ENCODE peak calls at places on chromosomes 11 and 22, in four cellular contexts. One of them, this sample, is unnamed.

GRCh38 chr22:36352775-36353507 is 34.8 kb downstream of the MYH9 start:
- DNase-seq in LHCN-M2: peak; percentile 73
- DNase-seq in AG20443: no peak
- DNase-seq in H9: no peak
- DNase-seq in this sample: peak; percentile 38

GRCh38 chr22:37848587-37849088 is 581 bp upstream of the EIF3L start:
- DNase-seq in LHCN-M2: peak; percentile 31
- DNase-seq in AG20443: no peak
- DNase-seq in H9: no peak
- DNase-seq in this sample: peak; percentile 32

GRCh38 chr11:95011376-95011775 is 13.7 kb upstream of the KDM4E start:
- DNase-seq in LHCN-M2: no peak
- DNase-seq in AG20443: no peak
- DNase-seq in H9: no peak
- DNase-seq in this sample: no peak

GRCh38 chr11:58813693-58814092 is 30.8 kb downstream of the GLYATL2 start:
- DNase-seq in LHCN-M2: no peak
- DNase-seq in AG20443: no peak
- DNase-seq in H9: no peak
- DNase-seq in this sample: peak; percentile 15

GRCh38 chr11:132064987-132065620 is 694.7 kb downstream of the NTM start:
- DNase-seq in LHCN-M2: peak; percentile 100
- DNase-seq in AG20443: peak; percentile 89
- DNase-seq in H9: no peak
- DNase-seq in this sample: no peak

GRCh38 chr11:2247496-2247895 is 22.9 kb downstream of the ASCL2 start:
- DNase-seq in LHCN-M2: no peak
- DNase-seq in AG20443: no peak
- DNase-seq in H9: no peak
- DNase-seq in this sample: no peak

GRCh38 chr11:2928605-2929510 is at the start of gene PHLDA2:
- DNase-seq in LHCN-M2: peak; percentile 36
- DNase-seq in AG20443: peak; percentile 91
- DNase-seq in H9: peak; percentile 67
- DNase-seq in this sample: peak; percentile 64

GRCh38 chr11:117817213-117818035 is 7.1 kb downstream of the FXYD2 start:
- DNase-seq in LHCN-M2: peak; percentile 51
- DNase-seq in AG20443: peak; percentile 84
- DNase-seq in H9: peak; percentile 90
- DNase-seq in this sample: peak; percentile 89

GRCh38 chr11:110295487-110296225 is 758 bp downstream of the RDX start:
- DNase-seq in LHCN-M2: peak; percentile 42
- DNase-seq in AG20443: peak; percentile 75
- DNase-seq in H9: peak; percentile 57
- DNase-seq in this sample: peak; percentile 79

GRCh38 chr22:46575915-46576555 is 38.6 kb upstream of the CELSR1 start:
- DNase-seq in LHCN-M2: no peak
- DNase-seq in AG20443: no peak
- DNase-seq in H9: peak; percentile 74
- DNase-seq in this sample: peak; percentile 20

GRCh38 chr22:31313366-31314147 is 21.3 kb upstream of the PIK3IP1 start:
- DNase-seq in LHCN-M2: peak; percentile 61
- DNase-seq in AG20443: peak; percentile 86
- DNase-seq in H9: peak; percentile 77
- DNase-seq in this sample: peak; percentile 75

GRCh38 chr11:105673089-105673488 is 63.2 kb downstream of the GRIA4 start:
- DNase-seq in LHCN-M2: peak; percentile 28
- DNase-seq in AG20443: peak; percentile 12
- DNase-seq in H9: peak; percentile 44
- DNase-seq in this sample: peak; percentile 87

GRCh38 chr11:63769044-63769718 is 606 bp upstream of the ZFTA start:
- DNase-seq in LHCN-M2: peak; percentile 11
- DNase-seq in AG20443: peak; percentile 89
- DNase-seq in H9: no peak
- DNase-seq in this sample: peak; percentile 61

GRCh38 chr22:41491379-41492100 is 22.6 kb downstream of the ACO2 start:
- DNase-seq in LHCN-M2: no peak
- DNase-seq in AG20443: no peak
- DNase-seq in H9: no peak
- DNase-seq in this sample: no peak

GRCh38 chr11:70861534-70861933 is 390.8 kb downstream of the SHANK2 start:
- DNase-seq in LHCN-M2: no peak
- DNase-seq in AG20443: no peak
- DNase-seq in H9: no peak
- DNase-seq in this sample: peak; percentile 77

GRCh38 chr11:9047986-9048522 is 43.3 kb downstream of the SCUBE2 start:
- DNase-seq in LHCN-M2: no peak
- DNase-seq in AG20443: peak; percentile 32
- DNase-seq in H9: no peak
- DNase-seq in this sample: peak; percentile 31

GRCh38 chr11:111148953-111149352 is 96.6 kb upstream of the POU2AF2 start:
- DNase-seq in LHCN-M2: peak; percentile 35
- DNase-seq in AG20443: no peak
- DNase-seq in H9: no peak
- DNase-seq in this sample: no peak

GRCh38 chr22:47356433-47357011 is 594.1 kb downstream of the TBC1D22A start:
- DNase-seq in LHCN-M2: no peak
- DNase-seq in AG20443: no peak
- DNase-seq in H9: no peak
- DNase-seq in this sample: no peak

GRCh38 chr22:25006354-25006753 is 53.8 kb downstream of the KIAA1671 start:
- DNase-seq in LHCN-M2: no peak
- DNase-seq in AG20443: no peak
- DNase-seq in H9: no peak
- DNase-seq in this sample: no peak

GRCh38 chr11:38950882-38951281 is 2352.8 kb upstream of the RAG2 start:
- DNase-seq in LHCN-M2: no peak
- DNase-seq in AG20443: no peak
- DNase-seq in H9: no peak
- DNase-seq in this sample: no peak

GRCh38 chr11:130846606-130847005 is 69.7 kb downstream of the SNX19 start:
- DNase-seq in LHCN-M2: no peak
- DNase-seq in AG20443: no peak
- DNase-seq in H9: no peak
- DNase-seq in this sample: no peak

GRCh38 chr11:18731949-18732821 is 6.2 kb upstream of the IGSF22 start:
- DNase-seq in LHCN-M2: peak; percentile 30
- DNase-seq in AG20443: peak; percentile 76
- DNase-seq in H9: peak; percentile 67
- DNase-seq in this sample: peak; percentile 47

GRCh38 chr11:1842149-1843097 is 3.6 kb downstream of the TNNI2 start:
- DNase-seq in LHCN-M2: no peak
- DNase-seq in AG20443: no peak
- DNase-seq in H9: no peak
- DNase-seq in this sample: no peak

GRCh38 chr11:69173326-69173725 is 17.6 kb downstream of the SMIM38 start:
- DNase-seq in LHCN-M2: no peak
- DNase-seq in AG20443: no peak
- DNase-seq in H9: no peak
- DNase-seq in this sample: no peak

GRCh38 chr22:32911526-32911925 is 110.0 kb downstream of the TIMP3 start:
- DNase-seq in LHCN-M2: no peak
- DNase-seq in AG20443: peak; percentile 47
- DNase-seq in H9: no peak
- DNase-seq in this sample: no peak

GRCh38 chr11:80320226-80320625 is 879.4 kb upstream of the TENM4 start:
- DNase-seq in LHCN-M2: no peak
- DNase-seq in AG20443: no peak
- DNase-seq in H9: no peak
- DNase-seq in this sample: no peak

This sample was measured in neural progenitor cell.